ENCODE peak calls at places on chromosome 10, in four cellular contexts. D is heart left ventricle, T is adipocyte, W is ovary. I is an unnamed sample.

GRCh38 chr10:132138596-132138995 is 48.2 kb upstream of the DPYSL4 start:
- DNase-seq in D (peak; percentile 14), T (no peak), W (no peak), I (no peak)

GRCh38 chr10:87038286-87038717 is 18.2 kb downstream of the FAM25A start:
- DNase-seq in D (no peak), T (no peak), W (no peak), I (peak; percentile 15)

GRCh38 chr10:43074409-43074808 is 2.5 kb upstream of the RET start:
- DNase-seq in D (peak; percentile 10), T (no peak), W (no peak), I (no peak)

GRCh38 chr10:105239311-105240215 is 598.5 kb downstream of the SORCS3 start:
- DNase-seq in D (no peak), T (no peak), W (no peak), I (no peak)

GRCh38 chr10:86439544-86439943 is 72.9 kb upstream of the GRID1 start:
- DNase-seq in D (peak; percentile 65), T (peak; percentile 95), W (peak; percentile 41), I (no peak)

GRCh38 chr10:4451512-4451911 is 374.5 kb upstream of the AKR1E2 start:
- DNase-seq in D (no peak), T (no peak), W (no peak), I (no peak)

GRCh38 chr10:22825841-22826240 is 102.0 kb upstream of the ARMC3 start:
- DNase-seq in D (peak; percentile 55), T (no peak), W (no peak), I (peak; percentile 38)

GRCh38 chr10:123149568-123150228 is 1.8 kb downstream of the HMX2 start:
- DNase-seq in D (no peak), T (peak; percentile 49), W (no peak), I (peak; percentile 76)

GRCh38 chr10:13346280-13346819 is 1.7 kb downstream of the SEPHS1 start:
- DNase-seq in D (peak; percentile 34), T (peak; percentile 72), W (peak; percentile 30), I (no peak)

GRCh38 chr10:83908987-83909386 is 230.3 kb upstream of the GHITM start:
- DNase-seq in D (no peak), T (no peak), W (no peak), I (no peak)

GRCh38 chr10:84012831-84013458 is 126.4 kb upstream of the GHITM start:
- DNase-seq in D (no peak), T (no peak), W (no peak), I (no peak)

GRCh38 chr10:122461367-122461728 is at the start of gene HTRA1:
- DNase-seq in D (peak; percentile 90), T (peak; percentile 91), W (peak; percentile 85), I (peak; percentile 94)

GRCh38 chr10:31204090-31204489 is 114.9 kb upstream of the ZEB1 start:
- DNase-seq in D (peak; percentile 72), T (no peak), W (no peak), I (no peak)

GRCh38 chr10:29734980-29735627 is 100.3 kb upstream of the SVIL start:
- DNase-seq in D (peak; percentile 81), T (peak; percentile 67), W (peak; percentile 58), I (peak; percentile 83)

GRCh38 chr10:42783181-42783549 is 570 bp downstream of the BMS1 start:
- DNase-seq in D (no peak), T (peak; percentile 67), W (no peak), I (no peak)

GRCh38 chr10:28137907-28138880 is 139.3 kb upstream of the ODAD2 start:
- DNase-seq in D (no peak), T (peak; percentile 27), W (no peak), I (no peak)

GRCh38 chr10:43573250-43574034 is 974 bp downstream of the ZNF239 start:
- DNase-seq in D (no peak), T (peak; percentile 31), W (no peak), I (peak; percentile 7)

GRCh38 chr10:103556383-103557007 is 63.0 kb downstream of the NEURL1 start:
- DNase-seq in D (no peak), T (no peak), W (no peak), I (no peak)

GRCh38 chr10:101222683-101223273 is 6.5 kb downstream of the LBX1 start:
- DNase-seq in D (no peak), T (peak; percentile 42), W (no peak), I (peak; percentile 69)

GRCh38 chr10:132296671-132297443 is 10.9 kb downstream of the STK32C start:
- DNase-seq in D (peak; percentile 13), T (no peak), W (no peak), I (peak; percentile 61)

GRCh38 chr10:4678023-4678950 is 147.7 kb upstream of the AKR1E2 start:
- DNase-seq in D (no peak), T (peak; percentile 61), W (no peak), I (no peak)

GRCh38 chr10:73866621-73867020 is 7.7 kb downstream of the CAMK2G start:
- DNase-seq in D (no peak), T (no peak), W (no peak), I (no peak)

GRCh38 chr10:78316451-78316931 is 282.8 kb downstream of the RPS24 start:
- DNase-seq in D (peak; percentile 74), T (no peak), W (no peak), I (no peak)

GRCh38 chr10:71255817-71256660 is 43.7 kb downstream of the UNC5B start:
- DNase-seq in D (peak; percentile 81), T (peak; percentile 84), W (no peak), I (no peak)

GRCh38 chr10:126499744-126500143 is 111.5 kb upstream of the ADAM12 start:
- DNase-seq in D (no peak), T (no peak), W (no peak), I (no peak)

GRCh38 chr10:113285291-113285690 is 267.6 kb upstream of the HABP2 start:
- DNase-seq in D (no peak), T (peak; percentile 34), W (no peak), I (no peak)

GRCh38 chr10:5779753-5780152 is 33.5 kb downstream of the GDI2 start:
- DNase-seq in D (no peak), T (no peak), W (no peak), I (no peak)

GRCh38 chr10:93386496-93387369 is 95.4 kb downstream of the MYOF start:
- DNase-seq in D (no peak), T (peak; percentile 49), W (no peak), I (no peak)

GRCh38 chr10:71748671-71749191 is 24.6 kb downstream of the VSIR start:
- DNase-seq in D (peak; percentile 88), T (no peak), W (peak; percentile 91), I (peak; percentile 80)

GRCh38 chr10:62185914-62186692 is 82.5 kb downstream of the RTKN2 start:
- DNase-seq in D (no peak), T (no peak), W (no peak), I (peak; percentile 23)

GRCh38 chr10:26534384-26534783 is 96.2 kb downstream of the APBB1IP start:
- DNase-seq in D (no peak), T (no peak), W (no peak), I (peak; percentile 70)

DNA sequence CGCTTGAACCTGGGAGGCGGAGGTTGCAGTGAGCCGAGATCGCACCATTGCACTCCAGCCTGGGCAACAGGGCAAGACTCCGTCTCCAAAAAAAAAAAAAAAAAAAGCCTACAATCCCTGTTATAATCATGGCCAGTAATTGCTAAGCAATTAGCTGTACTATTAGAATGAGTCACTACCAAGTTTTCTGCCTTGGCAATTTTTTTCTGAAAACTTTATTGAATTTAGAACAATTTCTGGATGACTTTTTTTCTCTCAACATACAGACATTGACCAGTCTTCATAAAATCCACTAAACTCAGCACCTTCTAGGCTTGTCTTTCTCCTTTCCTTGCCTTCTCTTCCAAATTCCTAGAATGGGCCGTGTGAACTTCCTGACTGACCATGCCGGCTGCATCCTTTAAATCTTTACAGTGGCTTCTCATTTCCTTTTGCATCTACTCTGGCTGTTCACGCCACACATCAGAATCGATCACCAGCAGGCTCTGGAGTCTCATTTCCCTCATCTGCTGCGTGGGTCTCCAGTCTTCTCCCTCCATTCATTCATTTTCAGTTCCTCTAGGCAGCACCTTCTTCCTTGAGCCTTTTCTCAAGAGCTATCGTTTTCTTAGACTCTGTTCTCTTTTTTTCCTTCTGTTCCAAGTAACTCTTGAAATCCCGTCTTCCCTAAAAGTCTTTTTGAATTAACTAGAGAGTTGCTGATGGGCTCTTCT is 107.9 kb downstream of the KAT6B start:
- DNase-seq in D (no peak), T (no peak), W (no peak), I (no peak)
- H3K4me3 ChIP-seq in D (no peak overlapping the region), T (no peak overlapping the region), W (no peak overlapping the region), I (no peak overlapping the region)

DNA sequence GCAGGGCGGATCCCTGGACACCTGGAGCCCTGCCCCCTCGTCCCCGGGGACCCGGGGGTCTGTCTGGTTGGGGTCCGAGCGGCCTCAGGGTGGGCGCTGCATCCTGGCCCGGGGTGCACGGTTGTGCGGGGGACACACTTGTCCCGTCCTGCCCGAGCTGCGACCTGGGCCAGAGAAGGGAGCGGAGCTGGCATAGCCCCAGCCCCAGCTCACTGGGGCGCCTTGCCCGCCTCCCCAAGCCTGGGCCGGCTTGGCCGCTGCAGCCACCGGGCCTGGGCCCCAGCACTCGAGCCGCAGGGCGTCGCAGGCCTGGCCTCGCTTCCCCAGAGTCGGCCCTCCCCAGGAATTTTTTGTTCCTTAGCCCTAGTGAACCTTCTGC is 54.5 kb downstream of the GLRX3 start:
- DNase-seq in D (no peak), T (no peak), W (no peak), I (no peak)
- H3K4me3 ChIP-seq in D (peak overlapping the region; percentile 82), T (peak overlapping the region; percentile 80), W (peak overlapping the region; percentile 43), I (peak overlapping the region; percentile 60)

GRCh38 chr10:133325761-133326463 is 10.8 kb downstream of the CALY start:
- DNase-seq in D (peak; percentile 13), T (peak; percentile 32), W (no peak), I (peak; percentile 85)
- H3K4me3 ChIP-seq in D (peak overlapping the region; percentile 51), T (peak overlapping the region; percentile 47), W (peak overlapping the region; percentile 24), I (peak overlapping the region; percentile 42)

GRCh38 chr10:128095753-128096469 is 30.3 kb downstream of the MKI67 start:
- DNase-seq in D (no peak), T (no peak), W (no peak), I (no peak)

GRCh38 chr10:128098631-128099030 is 27.6 kb downstream of the MKI67 start:
- DNase-seq in D (no peak), T (no peak), W (no peak), I (no peak)

GRCh38 chr10:128099901-128100300 is 26.3 kb downstream of the MKI67 start:
- DNase-seq in D (no peak), T (no peak), W (no peak), I (no peak)

GRCh38 chr10:128096486-128097199 is 29.6 kb downstream of the MKI67 start:
- DNase-seq in D (no peak), T (no peak), W (no peak), I (no peak)

GRCh38 chr10:128097783-128098182 is 28.4 kb downstream of the MKI67 start:
- DNase-seq in D (no peak), T (no peak), W (no peak), I (no peak)
- H3K4me3 ChIP-seq in D (no peak overlapping the region), T (no peak overlapping the region), W (no peak overlapping the region), I (no peak overlapping the region)

GRCh38 chr10:80466724-80467326 is 12.7 kb downstream of the TSPAN14 start:
- DNase-seq in D (no peak), T (no peak), W (no peak), I (no peak)

GRCh38 chr10:80468806-80469421 is 14.8 kb downstream of the TSPAN14 start:
- DNase-seq in D (no peak), T (no peak), W (no peak), I (no peak)

GRCh38 chr10:80470266-80470665 is 16.2 kb downstream of the TSPAN14 start:
- DNase-seq in D (no peak), T (no peak), W (no peak), I (no peak)

GRCh38 chr10:80465839-80466590 is 11.9 kb downstream of the TSPAN14 start:
- DNase-seq in D (no peak), T (no peak), W (no peak), I (no peak)

GRCh38 chr10:80468002-80468401 is 13.9 kb downstream of the TSPAN14 start:
- DNase-seq in D (peak; percentile 78), T (no peak), W (peak; percentile 80), I (peak; percentile 89)
- H3K4me3 ChIP-seq in D (peak overlapping the region; percentile 5), T (no peak overlapping the region), W (no peak overlapping the region), I (no peak overlapping the region)

I was measured in H7.